ENCODE peak calls at places on chromosomes 7 and 10, in ten cellular contexts. E is A549; L is nephron progenitor cell; C is uterus; K is GM10248; Y is AG04449; M is activated CD8-positive, alpha-beta T cell treated with anti-CD3 and anti-CD28 coated beads for 36 hours; X is heart right ventricle; A is adrenal gland; D is CD8-positive, alpha-beta T cell. H is an unnamed sample.
A peak's percentile ranks its signal among the peaks of the same experiment; 100 is the strongest.

GRCh38 chr7:42746226-42746625 is 165.6 kb downstream of the C7orf25 start:
- DNase-seq in E (no peak), L (no peak), C (no peak), K (no peak), Y (no peak), M (no peak), X (no peak), A (no peak), D (no peak), H (no peak)

GRCh38 chr7:22200238-22200637 is 156.7 kb downstream of the RAPGEF5 start:
- DNase-seq in E (no peak), L (no peak), C (no peak), K (no peak), Y (no peak), M (no peak), X (no peak), A (no peak), D (no peak), H (no peak)

GRCh38 chr10:3756360-3756740 is 28.7 kb downstream of the KLF6 start:
- DNase-seq in E (no peak), L (no peak), C (no peak), K (no peak), Y (no peak), M (no peak), X (no peak), A (no peak), D (no peak), H (no peak)

GRCh38 chr7:8973601-8974000 is 540.2 kb downstream of the NXPH1 start:
- DNase-seq in E (no peak), L (no peak), C (no peak), K (no peak), Y (no peak), M (no peak), X (no peak), A (no peak), D (no peak), H (no peak)

GRCh38 chr10:30988831-30989458 is 42.7 kb downstream of the ZNF438 start:
- DNase-seq in E (no peak), L (no peak), C (no peak), K (no peak), Y (no peak), M (no peak), X (no peak), A (no peak), D (no peak), H (no peak)

GRCh38 chr10:78458983-78459638 is 425.4 kb downstream of the RPS24 start:
- DNase-seq in E (peak; percentile 94), L (no peak), C (peak; percentile 2), K (no peak), Y (no peak), M (no peak), X (no peak), A (peak; percentile 65), D (no peak), H (no peak)

GRCh38 chr10:2921956-2922680 is 145.2 kb upstream of the PFKP start:
- DNase-seq in E (peak; percentile 55), L (no peak), C (no peak), K (no peak), Y (no peak), M (no peak), X (no peak), A (no peak), D (no peak), H (no peak)

GRCh38 chr10:49288341-49289065 is 10.5 kb upstream of the C10orf71 start:
- DNase-seq in E (no peak), L (no peak), C (no peak), K (no peak), Y (no peak), M (no peak), X (no peak), A (no peak), D (no peak), H (no peak)

GRCh38 chr10:24552346-24553016 is 171.2 kb downstream of the ARHGAP21 start:
- DNase-seq in E (peak; percentile 30), L (peak; percentile 45), C (no peak), K (peak; percentile 40), Y (no peak), M (peak; percentile 52), X (no peak), A (peak; percentile 55), D (no peak), H (no peak)

GRCh38 chr10:24556137-24556536 is 167.6 kb downstream of the ARHGAP21 start:
- DNase-seq in E (no peak), L (no peak), C (no peak), K (no peak), Y (no peak), M (no peak), X (no peak), A (peak; percentile 31), D (no peak), H (no peak)

GRCh38 chr10:24551161-24551560 is 172.5 kb downstream of the ARHGAP21 start:
- DNase-seq in E (no peak), L (no peak), C (no peak), K (no peak), Y (no peak), M (no peak), X (no peak), A (peak; percentile 34), D (no peak), H (no peak)

GRCh38 chr10:24553051-24553612 is 170.6 kb downstream of the ARHGAP21 start:
- DNase-seq in E (no peak), L (no peak), C (no peak), K (no peak), Y (no peak), M (no peak), X (no peak), A (peak; percentile 52), D (no peak), H (no peak)

GRCh38 chr10:24554036-24554435 is 169.7 kb downstream of the ARHGAP21 start:
- DNase-seq in E (no peak), L (no peak), C (no peak), K (no peak), Y (no peak), M (no peak), X (no peak), A (no peak), D (no peak), H (no peak)
- TF ChIP-seq CTCF in E (no peak), L (no peak), C (no peak), K (no peak), Y (no peak), M (no peak), X (no peak), A (no peak), D (no peak), H (no peak)

GRCh38 chr7:25846722-25847121 is 305.3 kb upstream of the NFE2L3 start:
- DNase-seq in E (no peak), L (no peak), C (peak; percentile 92), K (no peak), Y (peak; percentile 87), M (no peak), X (peak; percentile 84), A (no peak), D (no peak), H (no peak)
- TF ChIP-seq CTCF in E (no peak), L (no peak), C (no peak), K (no peak), Y (no peak), M (no peak), X (no peak), A (no peak), D (no peak), H (no peak)

GRCh38 chr7:151244156-151244870 is 4.2 kb downstream of the SMARCD3 start:
- DNase-seq in E (peak; percentile 73), L (peak; percentile 68), C (no peak), K (peak; percentile 82), Y (no peak), M (peak; percentile 84), X (no peak), A (peak; percentile 87), D (no peak), H (no peak)

GRCh38 chr7:151242181-151243044 is 6.1 kb downstream of the SMARCD3 start:
- DNase-seq in E (no peak), L (no peak), C (no peak), K (no peak), Y (no peak), M (no peak), X (no peak), A (no peak), D (no peak), H (no peak)

GRCh38 chr7:151244871-151245346 is 3.6 kb downstream of the SMARCD3 start:
- DNase-seq in E (no peak), L (peak; percentile 19), C (no peak), K (no peak), Y (no peak), M (peak; percentile 43), X (no peak), A (no peak), D (no peak), H (no peak)

GRCh38 chr7:151243045-151243349 is 5.5 kb downstream of the SMARCD3 start:
- DNase-seq in E (no peak), L (no peak), C (no peak), K (no peak), Y (no peak), M (no peak), X (no peak), A (no peak), D (no peak), H (no peak)

GRCh38 chr7:151243411-151244155 is 4.9 kb downstream of the SMARCD3 start:
- DNase-seq in E (no peak), L (no peak), C (no peak), K (no peak), Y (no peak), M (peak; percentile 59), X (no peak), A (peak; percentile 75), D (no peak), H (no peak)
- TF ChIP-seq CTCF in E (no peak), L (no peak), C (no peak), K (no peak), Y (no peak), M (no peak), X (no peak), A (no peak), D (no peak), H (no peak)

GRCh38 chr10:130257897-130258296 is 121.7 kb downstream of the GLRX3 start:
- DNase-seq in E (no peak), L (no peak), C (no peak), K (no peak), Y (no peak), M (no peak), X (no peak), A (no peak), D (no peak), H (no peak)

GRCh38 chr10:130250127-130250526 is 113.9 kb downstream of the GLRX3 start:
- DNase-seq in E (no peak), L (no peak), C (no peak), K (no peak), Y (no peak), M (no peak), X (no peak), A (peak; percentile 10), D (no peak), H (no peak)

GRCh38 chr10:130255777-130256176 is 119.6 kb downstream of the GLRX3 start:
- DNase-seq in E (no peak), L (no peak), C (no peak), K (no peak), Y (no peak), M (no peak), X (no peak), A (peak; percentile 4), D (no peak), H (no peak)

GRCh38 chr10:130251766-130252165 is 115.6 kb downstream of the GLRX3 start:
- DNase-seq in E (no peak), L (no peak), C (no peak), K (no peak), Y (no peak), M (no peak), X (no peak), A (peak; percentile 25), D (no peak), H (no peak)

DNA sequence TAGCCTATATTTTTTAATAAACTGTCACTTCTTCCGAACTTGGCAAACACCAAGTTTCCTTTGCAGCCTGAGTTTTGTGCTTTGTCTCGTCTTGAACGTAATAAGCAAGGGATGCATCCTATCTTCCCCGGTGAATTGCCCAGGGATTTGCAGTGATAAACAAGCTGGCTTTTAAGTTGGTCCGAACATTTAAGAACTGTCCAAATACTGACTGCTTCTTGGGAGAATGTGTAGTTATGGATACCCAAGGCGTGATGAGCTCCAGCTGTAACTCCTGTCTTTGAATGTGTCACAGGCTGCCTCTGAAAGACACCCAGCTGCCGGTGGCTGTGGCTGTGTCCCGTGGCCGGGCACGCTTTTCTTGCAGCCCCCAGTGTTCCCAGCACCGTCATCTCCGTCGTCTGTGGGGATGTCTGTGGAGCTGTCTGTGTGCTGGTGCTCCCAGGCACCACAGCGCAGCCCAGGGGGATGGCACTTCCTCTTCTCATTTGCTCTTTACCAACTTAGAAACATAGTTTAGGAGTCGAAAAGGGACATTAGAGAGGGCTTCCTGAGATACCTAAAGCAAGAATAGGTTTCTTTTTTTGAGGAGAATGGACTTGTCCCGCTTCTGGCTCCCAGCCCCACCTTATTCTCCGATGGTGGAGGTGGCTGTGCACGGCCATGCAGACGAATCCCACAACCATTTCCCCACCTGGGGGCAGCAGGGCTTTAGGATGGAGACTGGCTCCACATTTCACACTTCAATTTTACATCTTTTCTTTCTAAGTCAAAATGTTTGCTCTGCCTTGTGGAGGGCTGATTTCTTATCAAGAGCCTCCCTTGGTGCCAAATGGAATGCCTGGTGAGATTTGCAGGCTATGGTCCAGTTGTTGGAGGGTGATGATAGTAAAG is 118.2 kb downstream of the GLRX3 start:
- DNase-seq in E (no peak), L (no peak), C (no peak), K (no peak), Y (no peak), M (no peak), X (no peak), A (peak; percentile 21), D (no peak), H (no peak)
- TF ChIP-seq CTCF in E (no peak), L (no peak), C (no peak), K (peak; percentile 46), Y (no peak), M (no peak), X (no peak), A (no peak), D (no peak), H (no peak)

H was measured in chondrocyte.